ENCODE peak calls at places on chromosomes 5 and 9, in nine cellular contexts. One of them, this sample, is unnamed. For H3K4me1, the result is how much of the 10 kb centered on the place peaks cover.

GRCh38 chr5:171863928-171864327 is 78.3 kb downstream of the SMIM23 start:
- DNase-seq in heart right ventricle: no peak
- DNase-seq in transverse colon: no peak
- DNase-seq in ovary: no peak
- DNase-seq in aorta: no peak
- DNase-seq in IMR-90: peak
- DNase-seq in SJCRH30: no peak
- DNase-seq in cardiac muscle cell: no peak
- DNase-seq in adrenal gland: no peak
- DNase-seq in this sample: no peak

GRCh38 chr5:31361906-31362900 is 168.7 kb downstream of the CDH6 start:
- DNase-seq in cardiac muscle cell: no peak
- DNase-seq in adrenal gland: no peak
- DNase-seq in heart right ventricle: no peak
- DNase-seq in ovary: no peak
- DNase-seq in SJCRH30: peak
- DNase-seq in aorta: no peak
- DNase-seq in IMR-90: peak
- DNase-seq in transverse colon: no peak
- DNase-seq in this sample: no peak

GRCh38 chr5:73709536-73710129 is 83.6 kb downstream of the ARHGEF28 start:
- DNase-seq in ovary: no peak
- DNase-seq in IMR-90: peak
- DNase-seq in heart right ventricle: no peak
- DNase-seq in cardiac muscle cell: no peak
- DNase-seq in SJCRH30: no peak
- DNase-seq in aorta: no peak
- DNase-seq in adrenal gland: no peak
- DNase-seq in transverse colon: no peak
- DNase-seq in this sample: no peak

GRCh38 chr9:127004946-127005769 is 90.6 kb downstream of the RALGPS1 start:
- DNase-seq in cardiac muscle cell: no peak
- DNase-seq in ovary: no peak
- DNase-seq in SJCRH30: peak
- DNase-seq in adrenal gland: peak
- DNase-seq in transverse colon: no peak
- DNase-seq in heart right ventricle: no peak
- DNase-seq in IMR-90: peak
- DNase-seq in aorta: no peak
- DNase-seq in this sample: no peak

GRCh38 chr9:123611228-123611627 is 255.2 kb downstream of the CRB2 start:
- DNase-seq in SJCRH30: no peak
- DNase-seq in aorta: no peak
- DNase-seq in heart right ventricle: no peak
- DNase-seq in IMR-90: peak
- DNase-seq in cardiac muscle cell: no peak
- DNase-seq in transverse colon: no peak
- DNase-seq in ovary: no peak
- DNase-seq in adrenal gland: no peak
- DNase-seq in this sample: no peak

GRCh38 chr9:116027951-116028350 is 125.6 kb upstream of the PAPPA start:
- DNase-seq in cardiac muscle cell: no peak
- DNase-seq in SJCRH30: no peak
- DNase-seq in ovary: no peak
- DNase-seq in adrenal gland: no peak
- DNase-seq in IMR-90: peak
- DNase-seq in transverse colon: no peak
- DNase-seq in aorta: no peak
- DNase-seq in heart right ventricle: no peak
- DNase-seq in this sample: no peak

GRCh38 chr9:14768561-14769234 is 46.2 kb upstream of the CER1 start:
- DNase-seq in IMR-90: peak
- DNase-seq in adrenal gland: peak
- DNase-seq in heart right ventricle: no peak
- DNase-seq in cardiac muscle cell: peak
- DNase-seq in aorta: no peak
- DNase-seq in transverse colon: no peak
- DNase-seq in SJCRH30: peak
- DNase-seq in ovary: no peak
- DNase-seq in this sample: peak

GRCh38 chr5:154755361-154756202 is at the start of gene LARP1:
- DNase-seq in heart right ventricle: peak
- DNase-seq in SJCRH30: peak
- DNase-seq in IMR-90: peak
- DNase-seq in cardiac muscle cell: peak
- DNase-seq in adrenal gland: peak
- DNase-seq in ovary: no peak
- DNase-seq in transverse colon: peak
- DNase-seq in aorta: peak
- DNase-seq in this sample: no peak

GRCh38 chr9:92138157-92138959 is 23.1 kb upstream of the SPTLC1 start:
- DNase-seq in ovary: peak
- DNase-seq in SJCRH30: peak
- DNase-seq in heart right ventricle: peak
- DNase-seq in cardiac muscle cell: peak
- DNase-seq in transverse colon: peak
- DNase-seq in IMR-90: peak
- DNase-seq in adrenal gland: peak
- DNase-seq in aorta: peak
- DNase-seq in this sample: no peak

GRCh38 chr9:78215706-78216105 is 20.2 kb upstream of the CEP78 start:
- DNase-seq in adrenal gland: no peak
- DNase-seq in SJCRH30: no peak
- DNase-seq in cardiac muscle cell: no peak
- DNase-seq in ovary: no peak
- DNase-seq in IMR-90: peak
- DNase-seq in aorta: no peak
- DNase-seq in transverse colon: no peak
- DNase-seq in heart right ventricle: no peak
- DNase-seq in this sample: no peak

GRCh38 chr9:14907360-14907685 is 2.9 kb downstream of the FREM1 start:
- DNase-seq in IMR-90: no peak
- DNase-seq in SJCRH30: peak
- DNase-seq in adrenal gland: no peak
- DNase-seq in ovary: no peak
- DNase-seq in heart right ventricle: no peak
- DNase-seq in cardiac muscle cell: peak
- DNase-seq in aorta: no peak
- DNase-seq in transverse colon: no peak
- DNase-seq in this sample: peak

GRCh38 chr9:89759563-89759962 is 154.8 kb downstream of the GADD45G start:
- DNase-seq in IMR-90: no peak
- DNase-seq in cardiac muscle cell: no peak
- DNase-seq in heart right ventricle: no peak
- DNase-seq in adrenal gland: no peak
- DNase-seq in transverse colon: no peak
- DNase-seq in ovary: no peak
- DNase-seq in aorta: no peak
- DNase-seq in SJCRH30: peak
- DNase-seq in this sample: no peak

GRCh38 chr5:179187681-179188575 is 127.8 kb downstream of the ZNF354C start:
- DNase-seq in cardiac muscle cell: no peak
- DNase-seq in transverse colon: no peak
- DNase-seq in ovary: no peak
- DNase-seq in heart right ventricle: no peak
- DNase-seq in SJCRH30: no peak
- DNase-seq in IMR-90: no peak
- DNase-seq in adrenal gland: no peak
- DNase-seq in aorta: peak
- DNase-seq in this sample: peak

DNA sequence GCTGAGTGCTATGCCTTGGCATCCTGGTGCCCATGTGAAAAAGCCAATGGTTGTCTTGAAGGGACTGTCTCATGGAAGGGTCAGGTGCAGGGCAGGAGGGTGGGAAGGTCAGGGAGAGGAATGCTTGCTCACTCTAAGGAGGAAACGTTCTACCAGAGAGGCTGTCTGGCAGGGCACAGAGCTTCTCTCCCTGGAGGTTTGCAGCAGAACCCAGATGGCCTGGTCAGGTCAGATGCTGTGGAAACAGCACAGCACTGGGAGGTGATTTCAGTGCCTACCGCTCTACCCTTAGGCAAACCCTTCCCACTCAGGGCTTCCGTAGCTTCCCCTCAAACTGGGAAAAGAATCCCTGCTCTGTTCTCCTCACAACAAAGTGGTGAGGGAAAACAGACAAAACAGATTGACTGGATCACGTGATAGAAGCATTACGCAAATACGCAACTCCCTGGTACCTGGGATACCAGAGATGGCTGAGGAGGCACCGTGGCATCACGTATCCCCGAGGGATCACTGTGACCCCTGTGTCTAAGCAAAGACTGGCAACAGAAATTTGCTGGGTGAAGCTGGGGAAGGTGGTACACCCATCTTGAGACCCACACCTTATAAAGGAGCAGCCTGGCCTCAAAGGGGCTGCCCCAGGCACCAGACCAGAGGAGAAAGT is 3.9 kb upstream of the MGAT1 start:
- DNase-seq in cardiac muscle cell: no peak
- DNase-seq in transverse colon: no peak
- DNase-seq in IMR-90: no peak
- DNase-seq in aorta: no peak
- DNase-seq in SJCRH30: no peak
- DNase-seq in heart right ventricle: no peak
- DNase-seq in adrenal gland: no peak
- DNase-seq in ovary: peak
- DNase-seq in this sample: no peak
- H3K4me3 ChIP-seq in cardiac muscle cell: no peak
- H3K4me3 ChIP-seq in transverse colon: no peak
- H3K4me3 ChIP-seq in IMR-90: no peak
- H3K4me3 ChIP-seq in aorta: no peak
- H3K4me3 ChIP-seq in SJCRH30: no peak
- H3K4me3 ChIP-seq in heart right ventricle: no peak
- H3K4me3 ChIP-seq in adrenal gland: no peak
- H3K4me3 ChIP-seq in ovary: no peak
- H3K4me3 ChIP-seq in this sample: no peak

GRCh38 chr5:150781706-150782614 is 3.4 kb downstream of the SMIM3 start:
- DNase-seq in adrenal gland: peak
- DNase-seq in SJCRH30: peak
- DNase-seq in transverse colon: peak
- DNase-seq in aorta: peak
- DNase-seq in ovary: no peak
- DNase-seq in heart right ventricle: peak
- DNase-seq in cardiac muscle cell: no peak
- DNase-seq in IMR-90: peak
- DNase-seq in this sample: no peak
- H3K4me1 ChIP-seq in adrenal gland: half or more
- H3K4me1 ChIP-seq in SJCRH30: under half
- H3K4me1 ChIP-seq in transverse colon: under half
- H3K4me1 ChIP-seq in aorta: under half
- H3K4me1 ChIP-seq in ovary: under half
- H3K4me1 ChIP-seq in heart right ventricle: half or more
- H3K4me1 ChIP-seq in cardiac muscle cell: under half
- H3K4me1 ChIP-seq in IMR-90: under half
- H3K4me1 ChIP-seq in this sample: under half

GRCh38 chr5:141703133-141703561 is 21.1 kb upstream of the ARAP3 start:
- DNase-seq in ovary: no peak
- DNase-seq in adrenal gland: no peak
- DNase-seq in transverse colon: no peak
- DNase-seq in aorta: no peak
- DNase-seq in cardiac muscle cell: no peak
- DNase-seq in IMR-90: no peak
- DNase-seq in SJCRH30: no peak
- DNase-seq in heart right ventricle: no peak
- DNase-seq in this sample: no peak
- H3K4me3 ChIP-seq in ovary: no peak
- H3K4me3 ChIP-seq in adrenal gland: no peak
- H3K4me3 ChIP-seq in transverse colon: peak
- H3K4me3 ChIP-seq in aorta: no peak
- H3K4me3 ChIP-seq in cardiac muscle cell: peak
- H3K4me3 ChIP-seq in IMR-90: peak
- H3K4me3 ChIP-seq in SJCRH30: peak
- H3K4me3 ChIP-seq in heart right ventricle: no peak
- H3K4me3 ChIP-seq in this sample: peak

DNA sequence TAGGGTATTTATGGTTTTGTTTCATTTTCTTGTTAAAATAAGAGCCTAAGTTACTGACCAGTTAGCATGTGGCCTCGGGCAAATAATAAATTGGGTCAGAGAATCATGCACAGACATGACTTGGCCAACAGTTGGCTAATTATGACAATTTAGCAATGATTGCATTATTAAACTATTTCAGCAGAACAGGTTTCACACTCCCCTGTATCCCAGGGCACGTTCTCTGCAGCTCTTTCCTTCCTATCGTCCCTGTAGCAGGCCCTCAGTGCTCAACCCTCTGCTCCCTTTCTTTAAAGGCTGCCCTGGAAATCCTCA is 167.9 kb downstream of the TSSK1B start:
- DNase-seq in ovary: no peak
- DNase-seq in IMR-90: no peak
- DNase-seq in aorta: no peak
- DNase-seq in transverse colon: no peak
- DNase-seq in SJCRH30: no peak
- DNase-seq in cardiac muscle cell: no peak
- DNase-seq in adrenal gland: no peak
- DNase-seq in heart right ventricle: no peak
- DNase-seq in this sample: no peak
- H3K4me1 ChIP-seq in ovary: under half
- H3K4me1 ChIP-seq in IMR-90: under half
- H3K4me1 ChIP-seq in aorta: under half
- H3K4me1 ChIP-seq in transverse colon: under half
- H3K4me1 ChIP-seq in SJCRH30: under half
- H3K4me1 ChIP-seq in cardiac muscle cell: under half
- H3K4me1 ChIP-seq in adrenal gland: under half
- H3K4me1 ChIP-seq in heart right ventricle: half or more
- H3K4me1 ChIP-seq in this sample: under half

DNA sequence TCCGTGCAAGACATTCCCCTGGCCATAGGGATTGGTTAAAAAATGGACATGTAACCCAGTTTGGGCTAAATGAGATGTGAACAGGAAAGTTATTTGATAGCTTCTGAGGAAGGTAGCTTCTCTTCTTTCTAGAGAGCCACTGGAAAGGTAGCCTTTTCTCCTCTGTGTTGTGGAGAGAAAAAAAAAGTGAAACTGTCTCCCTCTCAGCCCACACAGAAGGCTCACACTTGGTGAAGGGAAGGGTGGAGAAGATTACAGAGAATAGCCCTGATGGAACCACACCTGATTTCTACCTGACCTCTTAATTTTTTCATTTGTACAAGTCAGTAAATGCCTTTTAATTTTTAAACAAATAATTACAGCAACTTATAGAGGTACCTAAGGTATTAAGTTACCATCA is 5.7 kb upstream of the GLIS3 start:
- DNase-seq in cardiac muscle cell: no peak
- DNase-seq in SJCRH30: no peak
- DNase-seq in transverse colon: no peak
- DNase-seq in adrenal gland: no peak
- DNase-seq in heart right ventricle: no peak
- DNase-seq in IMR-90: no peak
- DNase-seq in aorta: no peak
- DNase-seq in ovary: no peak
- DNase-seq in this sample: no peak
- H3K4me3 ChIP-seq in cardiac muscle cell: no peak
- H3K4me3 ChIP-seq in SJCRH30: no peak
- H3K4me3 ChIP-seq in transverse colon: no peak
- H3K4me3 ChIP-seq in adrenal gland: no peak
- H3K4me3 ChIP-seq in heart right ventricle: no peak
- H3K4me3 ChIP-seq in IMR-90: no peak
- H3K4me3 ChIP-seq in aorta: no peak
- H3K4me3 ChIP-seq in ovary: no peak
- H3K4me3 ChIP-seq in this sample: no peak

This sample was measured in NT2/D1.